ENCODE peak calls at places on chromosome 2, in eight cellular contexts. A, H, M, P, W, U, J and O are unnamed samples.

GRCh38 chr2:132589060-132589765 is 80.8 kb downstream of the LYPD1 start:
- DNase-seq in U (no peak), P (no peak), M (no peak), A (no peak), J (no peak), W (no peak), H (no peak), O (no peak)

GRCh38 chr2:186575302-186575701 is 14.6 kb upstream of the ITGAV start:
- DNase-seq in W (peak), J (peak), A (peak), U (no peak), P (no peak), H (peak), M (no peak), O (peak)

GRCh38 chr2:11389551-11390528 is 45.4 kb upstream of the ROCK2 start:
- DNase-seq in A (peak), W (peak), P (no peak), H (no peak), J (peak), U (no peak), M (no peak), O (no peak)

GRCh38 chr2:58521803-58522602 is 280.9 kb upstream of the FANCL start:
- DNase-seq in A (no peak), U (no peak), W (peak), P (no peak), J (no peak), H (no peak), M (no peak), O (no peak)

GRCh38 chr2:30382995-30383394 is 64.1 kb upstream of the LCLAT1 start:
- DNase-seq in J (no peak), H (no peak), P (no peak), A (no peak), M (no peak), U (no peak), W (no peak), O (no peak)

GRCh38 chr2:76381624-76382023 is 670.9 kb upstream of the GCFC2 start:
- DNase-seq in P (no peak), J (no peak), A (no peak), W (no peak), M (no peak), H (no peak), U (no peak), O (no peak)

GRCh38 chr2:101041413-101041812 is 39.3 kb downstream of the RPL31 start:
- DNase-seq in M (no peak), H (no peak), A (no peak), W (no peak), J (no peak), U (no peak), P (no peak), O (no peak)

GRCh38 chr2:143617803-143618415 is 488.7 kb downstream of the ARHGAP15 start:
- DNase-seq in A (no peak), U (no peak), J (no peak), H (no peak), W (no peak), P (no peak), M (no peak), O (no peak)

GRCh38 chr2:217207387-217208010 is 347.6 kb upstream of the TNP1 start:
- DNase-seq in A (no peak), J (no peak), M (no peak), U (no peak), W (no peak), H (no peak), P (no peak), O (no peak)

GRCh38 chr2:3628800-3629199 is 29.2 kb upstream of the ALLC start:
- DNase-seq in H (peak), W (no peak), A (no peak), U (no peak), J (no peak), P (no peak), M (no peak), O (peak)

GRCh38 chr2:48733067-48733503 is 22.4 kb downstream of the LHCGR start:
- DNase-seq in H (no peak), U (no peak), J (no peak), W (no peak), A (no peak), M (no peak), P (no peak), O (no peak)

GRCh38 chr2:55049794-55050132 is 488 bp downstream of the RTN4 start:
- DNase-seq in H (no peak), W (no peak), J (no peak), A (peak), M (no peak), U (no peak), P (peak), O (peak)

GRCh38 chr2:26917135-26917836 is 53.2 kb upstream of the MAPRE3 start:
- DNase-seq in U (no peak), J (no peak), M (no peak), A (no peak), W (no peak), H (no peak), P (no peak), O (no peak)

GRCh38 chr2:77387324-77387723 is 134.9 kb downstream of the LRRTM4 start:
- DNase-seq in M (no peak), W (no peak), J (no peak), H (no peak), P (no peak), U (no peak), A (no peak), O (no peak)

GRCh38 chr2:127142663-127143630 is 36.0 kb upstream of the BIN1 start:
- DNase-seq in U (no peak), M (no peak), A (no peak), P (no peak), W (no peak), J (peak), H (no peak), O (no peak)

GRCh38 chr2:98608962-98609604 is 694 bp downstream of the UNC50 start:
- DNase-seq in H (no peak), A (peak), P (no peak), M (no peak), U (no peak), J (peak), W (peak), O (peak)

GRCh38 chr2:221034973-221035372 is 537.1 kb downstream of the EPHA4 start:
- DNase-seq in H (no peak), W (no peak), A (no peak), J (no peak), M (no peak), U (no peak), P (no peak), O (no peak)